ENCODE peak calls at places on chromosomes 12 and 14, in nine cellular contexts. W is LoVo; S is M059J; K is CD8-positive, alpha-beta memory T cell; Q is foreskin fibroblast; L is HT-29; T is ecto neural progenitor cell; H is hippocampal formation; M is astrocyte of the cerebellum. X is an unnamed sample.

GRCh38 chr14:53054457-53054856 is 98.7 kb downstream of the DDHD1 start:
- DNase-seq in W (no peak), S (no peak), H (no peak), K (no peak), T (no peak), M (no peak), L (no peak), Q (peak), X (no peak)

GRCh38 chr14:95072310-95072709 is 85.0 kb downstream of the DICER1 start:
- DNase-seq in T (no peak), H (no peak), M (no peak), S (no peak), K (no peak), Q (no peak), L (no peak), W (no peak), X (no peak)

GRCh38 chr14:103107941-103108748 is 13.6 kb downstream of the EXOC3L4 start:
- DNase-seq in H (no peak), Q (no peak), K (no peak), M (no peak), S (no peak), T (no peak), W (no peak), L (no peak), X (no peak)

GRCh38 chr12:113071427-113072112 is 15.0 kb downstream of the DTX1 start:
- DNase-seq in S (no peak), L (no peak), Q (no peak), M (no peak), W (no peak), T (no peak), K (no peak), H (peak), X (no peak)

GRCh38 chr14:22837059-22837749 is 819 bp downstream of the MMP14 start:
- DNase-seq in L (no peak), H (no peak), W (peak), T (peak), M (no peak), K (no peak), Q (no peak), S (peak), X (no peak)

GRCh38 chr14:22379727-22380126 is 209.3 kb downstream of the DAD1 start:
- DNase-seq in Q (no peak), W (no peak), H (no peak), M (no peak), S (peak), T (no peak), K (no peak), L (no peak), X (no peak)

GRCh38 chr14:58882577-58883018 is 244.8 kb downstream of the DACT1 start:
- DNase-seq in Q (peak), H (no peak), W (no peak), K (no peak), T (no peak), L (no peak), M (peak), S (peak), X (no peak)

GRCh38 chr12:13004368-13004767 is 4.3 kb upstream of the HEBP1 start:
- DNase-seq in H (no peak), S (no peak), K (no peak), Q (no peak), M (no peak), T (no peak), L (no peak), W (no peak), X (no peak)

GRCh38 chr14:33714527-33715222 is 236.2 kb downstream of the EGLN3 start:
- DNase-seq in K (no peak), W (no peak), L (no peak), S (peak), M (no peak), Q (peak), H (no peak), T (no peak), X (no peak)

GRCh38 chr12:79933580-79934264 is 1.2 kb downstream of the PPP1R12A start:
- DNase-seq in K (no peak), Q (peak), L (peak), S (peak), H (peak), W (no peak), T (no peak), M (no peak), X (no peak)

GRCh38 chr14:79543966-79544365 is 667.3 kb downstream of the DIO2 start:
- DNase-seq in W (no peak), M (peak), Q (peak), T (peak), L (no peak), H (no peak), K (no peak), S (peak), X (no peak)

GRCh38 chr12:28497889-28498411 is 307.7 kb downstream of the CCDC91 start:
- DNase-seq in H (no peak), L (peak), K (no peak), M (peak), W (peak), Q (no peak), T (no peak), S (peak), X (no peak)